ENCODE peak calls at places on chromosomes 16 and 17, in four cellular contexts. I, H, S and G are unnamed samples.

GRCh38 chr16:17359778-17360177 is 111.0 kb downstream of the XYLT1 start:
- DNase-seq in H (no peak), S (peak; percentile 57), I (no peak), G (no peak)

GRCh38 chr17:4005296-4006164 is 41.3 kb upstream of the ATP2A3 start:
- DNase-seq in I (no peak), H (no peak), S (no peak), G (no peak)

GRCh38 chr17:57925361-57925990 is 29.7 kb downstream of the CUEDC1 start:
- DNase-seq in H (no peak), I (no peak), S (no peak), G (no peak)

GRCh38 chr17:77778636-77779524 is 179.6 kb upstream of the TNRC6C start:
- DNase-seq in I (peak; percentile 44), S (no peak), H (peak; percentile 25), G (peak; percentile 27)

GRCh38 chr16:72202014-72202413 is 30.1 kb upstream of the PMFBP1 start:
- DNase-seq in S (no peak), H (no peak), I (no peak), G (no peak)

GRCh38 chr17:3557768-3558583 is at the start of gene TRPV3:
- DNase-seq in H (no peak), S (no peak), I (no peak), G (no peak)

GRCh38 chr17:73420897-73421296 is 109.1 kb upstream of the CDC42EP4 start:
- DNase-seq in H (no peak), I (no peak), S (no peak), G (no peak)

GRCh38 chr17:76727745-76728456 is 1.3 kb downstream of the METTL23 start:
- DNase-seq in S (no peak), H (no peak), I (no peak), G (no peak)

GRCh38 chr17:47866941-47867340 is 16.0 kb upstream of the SP6 start:
- DNase-seq in S (no peak), I (no peak), H (no peak), G (no peak)

GRCh38 chr16:9033125-9033830 is 58.2 kb upstream of the HAPSTR1 start:
- DNase-seq in H (no peak), I (no peak), S (no peak), G (peak; percentile 15)

GRCh38 chr16:49857423-49858181 is 1.7 kb upstream of the ZNF423 start:
- DNase-seq in I (peak; percentile 59), S (no peak), H (peak; percentile 72), G (no peak)

GRCh38 chr17:54968259-54968953 is at the start of the genes COX11 and STXBP4:
- DNase-seq in S (peak; percentile 94), H (peak; percentile 96), I (peak; percentile 94), G (peak; percentile 89)

GRCh38 chr17:10226930-10227695 is 28.7 kb upstream of the GAS7 start:
- DNase-seq in H (no peak), S (no peak), I (peak; percentile 24), G (no peak)

GRCh38 chr17:48462946-48463345 is 32.9 kb upstream of the SKAP1 start:
- DNase-seq in S (no peak), H (no peak), I (no peak), G (no peak)

GRCh38 chr16:83137326-83137770 is 510.6 kb downstream of the CDH13 start:
- DNase-seq in I (peak; percentile 33), S (no peak), H (peak; percentile 40), G (no peak)

GRCh38 chr17:80790021-80790765 is 201.4 kb upstream of the CHMP6 start:
- DNase-seq in H (no peak), S (no peak), I (no peak), G (no peak)

GRCh38 chr17:35368086-35368824 is 5.2 kb downstream of the SLFN11 start:
- DNase-seq in H (no peak), S (no peak), I (no peak), G (peak; percentile 31)

GRCh38 chr16:56102159-56102798 is 89.0 kb upstream of the GNAO1 start:
- DNase-seq in S (peak; percentile 66), H (peak; percentile 26), I (peak; percentile 44), G (no peak)
- H3K27ac ChIP-seq in S (peak overlapping the region; percentile 82), H (no peak overlapping the region), I (peak overlapping the region; percentile 50), G (no peak overlapping the region)

GRCh38 chr17:61662771-61663170 is 71.8 kb upstream of the NACA2 start:
- DNase-seq in S (no peak), I (no peak), H (no peak), G (no peak)
- H3K4me1 ChIP-seq in S (no peaks in the 10 kb centered on the region), I (no peaks in the 10 kb centered on the region), H (no peaks in the 10 kb centered on the region), G (no peaks in the 10 kb centered on the region)

DNA sequence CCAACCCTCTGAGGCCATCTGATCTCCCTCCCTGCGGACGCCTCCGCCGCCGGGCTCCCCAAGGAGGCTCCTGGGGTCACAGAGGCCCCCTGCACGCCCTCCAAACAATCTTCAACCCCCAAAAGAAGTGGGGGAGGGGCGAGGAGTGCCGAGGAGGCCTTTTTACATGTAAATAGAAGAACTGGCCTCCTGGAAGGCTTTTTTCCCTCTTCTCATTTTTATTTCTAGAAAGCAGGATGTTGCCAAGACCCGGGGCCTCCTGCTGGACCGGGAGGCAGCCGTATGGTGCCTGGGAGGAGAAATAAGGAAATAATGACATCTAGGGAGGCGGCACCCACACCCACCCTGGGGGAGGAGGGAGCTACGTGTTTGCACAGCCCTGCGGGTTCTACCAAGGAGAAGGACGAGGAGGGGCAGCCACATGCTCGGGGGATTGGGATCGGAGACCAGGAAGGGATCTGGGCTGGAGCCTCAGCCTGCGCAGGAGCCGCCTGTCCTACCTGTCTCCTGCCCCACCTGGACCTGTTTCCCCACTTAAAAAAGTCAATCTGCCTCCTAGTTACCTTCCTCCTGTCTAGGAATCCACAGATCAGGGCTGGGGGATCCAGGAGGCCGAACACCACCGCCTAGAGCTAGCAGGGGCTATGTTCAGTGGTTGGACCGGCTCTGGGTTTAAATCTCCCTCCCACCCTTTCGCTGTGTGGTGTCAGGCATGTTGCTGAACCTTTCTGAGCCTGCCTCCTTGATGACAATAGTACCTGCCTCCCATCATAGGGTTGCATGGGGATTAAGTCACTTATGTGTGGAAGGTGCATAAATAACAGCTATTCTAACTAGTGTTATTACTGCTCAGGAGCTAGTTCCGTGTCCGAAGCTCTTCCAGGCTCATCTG is 175.7 kb upstream of the GSE1 start:
- DNase-seq in I (peak; percentile 77), H (peak; percentile 80), S (no peak), G (no peak)
- H3K27ac ChIP-seq in I (peak overlapping the region; percentile 93), H (peak overlapping the region; percentile 46), S (peak overlapping the region; percentile 25), G (peak overlapping the region; percentile 81)

GRCh38 chr17:38896373-38896954 is 26.6 kb downstream of the LASP1 start:
- DNase-seq in I (no peak), H (no peak), S (no peak), G (no peak)

GRCh38 chr17:38898812-38899348 is 26.5 kb upstream of the LASP1NB start:
- DNase-seq in I (no peak), S (no peak), H (no peak), G (no peak)

GRCh38 chr17:38897671-38898290 is 27.6 kb upstream of the LASP1NB start:
- DNase-seq in H (no peak), I (no peak), S (no peak), G (no peak)

GRCh38 chr17:38898291-38898679 is 27.1 kb upstream of the LASP1NB start:
- DNase-seq in I (no peak), H (no peak), S (no peak), G (no peak)

DNA sequence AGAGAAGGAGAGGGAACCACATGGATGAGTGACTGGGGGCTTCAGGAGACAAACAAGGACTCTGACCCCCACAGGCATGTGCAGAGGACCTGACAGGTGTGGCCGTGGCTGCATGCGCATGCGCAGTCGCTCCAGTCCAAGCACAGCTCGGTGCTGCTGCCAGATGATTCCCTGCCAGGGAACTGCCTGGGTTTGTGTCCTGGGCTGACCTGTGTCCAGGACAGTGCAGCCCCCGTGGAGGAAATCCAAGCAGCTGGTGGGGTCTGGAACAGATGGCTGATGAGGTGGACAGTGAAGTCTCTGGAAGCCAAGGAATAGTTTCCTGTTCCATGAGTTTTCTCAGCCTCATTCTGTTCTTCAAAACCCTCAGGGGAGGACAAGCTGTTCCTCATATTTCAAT is 27.3 kb downstream of the LASP1 start:
- DNase-seq in S (peak; percentile 73), I (peak; percentile 78), H (peak; percentile 57), G (peak; percentile 72)
- H3K4me1 ChIP-seq in S (peaks cover 88% of the 10 kb centered on the region), I (peaks cover 50% of the 10 kb centered on the region), H (peaks cover 25% of the 10 kb centered on the region), G (peaks cover 80% of the 10 kb centered on the region)

DNA sequence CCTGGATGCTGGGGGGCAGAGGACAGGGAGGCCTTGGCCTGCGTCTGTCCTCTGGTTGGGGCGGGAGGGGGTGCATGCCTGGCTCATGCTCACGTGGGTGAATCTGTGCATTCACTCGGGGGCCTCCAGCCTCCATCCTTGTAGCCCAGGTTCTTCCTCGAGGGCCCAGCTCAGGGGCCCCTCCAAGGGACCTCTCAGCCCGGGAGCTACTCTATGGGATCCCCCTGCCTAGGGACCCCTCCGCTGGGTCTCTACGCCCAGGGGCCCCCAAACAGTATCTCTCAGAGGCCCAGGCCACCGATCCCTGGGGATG is 19.7 kb upstream of the C1QL1 start:
- DNase-seq in S (no peak), I (no peak), H (no peak), G (no peak)
- H3K27ac ChIP-seq in S (no peak overlapping the region), I (no peak overlapping the region), H (no peak overlapping the region), G (no peak overlapping the region)

DNA sequence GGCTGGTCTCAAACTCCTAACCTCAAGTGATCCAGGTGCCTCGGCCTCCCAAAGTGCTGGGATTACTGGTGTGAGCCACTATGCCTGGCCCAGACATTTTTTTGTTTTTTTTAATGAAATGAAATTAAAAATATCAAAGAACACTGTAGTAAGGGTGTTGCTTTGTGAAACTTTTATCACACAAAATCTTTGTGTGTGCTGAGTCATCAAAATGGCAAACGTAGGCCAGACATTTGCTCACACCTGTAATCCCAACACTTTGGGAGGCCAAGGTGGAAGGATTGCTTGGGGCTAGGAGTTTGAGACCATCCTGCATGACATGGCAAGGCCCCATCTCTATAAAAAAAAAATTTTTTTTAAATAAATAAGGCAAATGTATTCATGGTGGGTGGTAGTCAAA is 9.7 kb downstream of the NAT9 start:
- DNase-seq in S (no peak), I (no peak), H (no peak), G (no peak)
- H3K4me1 ChIP-seq in S (peaks cover 57% of the 10 kb centered on the region), I (no peaks in the 10 kb centered on the region), H (peaks cover 5% of the 10 kb centered on the region), G (peaks cover 54% of the 10 kb centered on the region)

GRCh38 chr17:70314506-70314905 is 145.2 kb downstream of the KCNJ2 start:
- DNase-seq in S (no peak), H (no peak), I (no peak), G (no peak)
- H3K27ac ChIP-seq in S (no peak overlapping the region), H (no peak overlapping the region), I (no peak overlapping the region), G (no peak overlapping the region)

DNA sequence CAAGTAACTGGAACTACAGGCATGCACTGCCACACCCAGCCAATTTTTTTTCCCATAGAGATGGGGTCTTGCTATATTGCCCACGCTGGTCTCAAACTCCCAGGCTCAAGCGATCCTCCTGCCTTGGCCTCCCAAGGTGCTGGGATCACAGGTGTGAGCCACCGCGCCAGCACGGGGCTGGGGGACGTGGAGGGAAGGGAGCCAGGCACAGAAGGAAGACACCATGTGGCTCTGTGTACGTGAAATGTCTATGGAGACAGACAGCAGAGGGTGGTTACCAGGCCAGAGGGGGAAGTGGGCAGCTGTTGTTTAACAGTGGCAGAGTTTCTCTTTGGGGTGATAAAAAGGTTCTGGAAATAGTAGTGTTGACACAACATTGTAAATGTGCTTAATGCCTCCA is 4.6 kb upstream of the PIEZO1 start:
- DNase-seq in H (no peak), I (no peak), S (no peak), G (no peak)
- H3K4me1 ChIP-seq in H (no peaks in the 10 kb centered on the region), I (no peaks in the 10 kb centered on the region), S (peaks cover 13% of the 10 kb centered on the region), G (peaks cover 34% of the 10 kb centered on the region)